ENCODE peak calls at places on chromosome 3, in ten cellular contexts. One of them, this sample, is unnamed.

GRCh38 chr3:181354140-181354539 is 357.6 kb upstream of the SOX2 start:
- DNase-seq in mesendoderm: no peak
- DNase-seq in body of pancreas: no peak
- DNase-seq in tibial nerve: no peak
- DNase-seq in fibroblast of lung: no peak
- DNase-seq in SK-N-SH: no peak
- DNase-seq in tibial artery: no peak
- DNase-seq in keratinocyte: no peak
- DNase-seq in PC-3: no peak
- DNase-seq in lower lobe of right lung: no peak
- DNase-seq in this sample: no peak

GRCh38 chr3:133693821-133694220 is 32.1 kb upstream of the TOPBP1 start:
- DNase-seq in fibroblast of lung: no peak
- DNase-seq in keratinocyte: no peak
- DNase-seq in lower lobe of right lung: no peak
- DNase-seq in tibial nerve: no peak
- DNase-seq in PC-3: no peak
- DNase-seq in tibial artery: no peak
- DNase-seq in mesendoderm: no peak
- DNase-seq in SK-N-SH: no peak
- DNase-seq in body of pancreas: no peak
- DNase-seq in this sample: no peak

GRCh38 chr3:69370156-69370944 is 15.5 kb downstream of the FRMD4B start:
- DNase-seq in tibial artery: peak; percentile 83
- DNase-seq in SK-N-SH: no peak
- DNase-seq in PC-3: peak; percentile 23
- DNase-seq in tibial nerve: no peak
- DNase-seq in keratinocyte: no peak
- DNase-seq in fibroblast of lung: no peak
- DNase-seq in mesendoderm: no peak
- DNase-seq in body of pancreas: peak; percentile 49
- DNase-seq in lower lobe of right lung: peak; percentile 89
- DNase-seq in this sample: peak; percentile 90

GRCh38 chr3:103977417-103977816 is 1389.3 kb upstream of the ALCAM start:
- DNase-seq in lower lobe of right lung: no peak
- DNase-seq in PC-3: no peak
- DNase-seq in body of pancreas: no peak
- DNase-seq in tibial nerve: no peak
- DNase-seq in keratinocyte: no peak
- DNase-seq in tibial artery: no peak
- DNase-seq in SK-N-SH: no peak
- DNase-seq in fibroblast of lung: no peak
- DNase-seq in mesendoderm: no peak
- DNase-seq in this sample: no peak

GRCh38 chr3:38247366-38248035 is 18.1 kb upstream of the SLC22A13 start:
- DNase-seq in tibial nerve: no peak
- DNase-seq in tibial artery: no peak
- DNase-seq in mesendoderm: peak; percentile 62
- DNase-seq in SK-N-SH: no peak
- DNase-seq in fibroblast of lung: peak; percentile 94
- DNase-seq in keratinocyte: peak; percentile 53
- DNase-seq in body of pancreas: no peak
- DNase-seq in lower lobe of right lung: no peak
- DNase-seq in PC-3: peak; percentile 95
- DNase-seq in this sample: no peak

GRCh38 chr3:128487813-128488635 is 5.0 kb downstream of the GATA2 start:
- DNase-seq in body of pancreas: peak; percentile 89
- DNase-seq in fibroblast of lung: peak; percentile 91
- DNase-seq in mesendoderm: peak; percentile 94
- DNase-seq in SK-N-SH: peak; percentile 82
- DNase-seq in tibial nerve: no peak
- DNase-seq in tibial artery: peak; percentile 76
- DNase-seq in keratinocyte: no peak
- DNase-seq in lower lobe of right lung: peak; percentile 77
- DNase-seq in PC-3: peak; percentile 83
- DNase-seq in this sample: peak; percentile 71

GRCh38 chr3:135803291-135803690 is 162.2 kb upstream of the PPP2R3A start:
- DNase-seq in mesendoderm: peak; percentile 7
- DNase-seq in body of pancreas: no peak
- DNase-seq in PC-3: no peak
- DNase-seq in SK-N-SH: no peak
- DNase-seq in lower lobe of right lung: no peak
- DNase-seq in tibial artery: no peak
- DNase-seq in fibroblast of lung: peak; percentile 5
- DNase-seq in tibial nerve: no peak
- DNase-seq in keratinocyte: no peak
- DNase-seq in this sample: no peak

GRCh38 chr3:34260991-34261365 is 462.5 kb downstream of the PDCD6IP start:
- DNase-seq in PC-3: no peak
- DNase-seq in SK-N-SH: no peak
- DNase-seq in tibial artery: no peak
- DNase-seq in lower lobe of right lung: no peak
- DNase-seq in body of pancreas: no peak
- DNase-seq in tibial nerve: no peak
- DNase-seq in keratinocyte: no peak
- DNase-seq in fibroblast of lung: peak; percentile 24
- DNase-seq in mesendoderm: no peak
- DNase-seq in this sample: no peak

GRCh38 chr3:160577551-160578195 is 12.3 kb upstream of the KPNA4 start:
- DNase-seq in body of pancreas: peak; percentile 31
- DNase-seq in keratinocyte: no peak
- DNase-seq in fibroblast of lung: peak; percentile 52
- DNase-seq in tibial artery: no peak
- DNase-seq in SK-N-SH: no peak
- DNase-seq in PC-3: peak; percentile 85
- DNase-seq in mesendoderm: peak; percentile 61
- DNase-seq in tibial nerve: no peak
- DNase-seq in lower lobe of right lung: no peak
- DNase-seq in this sample: no peak

GRCh38 chr3:15164356-15164755 is 41.7 kb upstream of the CAPN7 start:
- DNase-seq in keratinocyte: no peak
- DNase-seq in mesendoderm: no peak
- DNase-seq in tibial artery: no peak
- DNase-seq in fibroblast of lung: no peak
- DNase-seq in tibial nerve: no peak
- DNase-seq in PC-3: no peak
- DNase-seq in lower lobe of right lung: no peak
- DNase-seq in SK-N-SH: no peak
- DNase-seq in body of pancreas: no peak
- DNase-seq in this sample: no peak

GRCh38 chr3:131218196-131218595 is 163.4 kb upstream of the NUDT16 start:
- DNase-seq in lower lobe of right lung: no peak
- DNase-seq in mesendoderm: no peak
- DNase-seq in PC-3: peak; percentile 58
- DNase-seq in tibial artery: no peak
- DNase-seq in body of pancreas: no peak
- DNase-seq in keratinocyte: no peak
- DNase-seq in tibial nerve: no peak
- DNase-seq in SK-N-SH: no peak
- DNase-seq in fibroblast of lung: peak; percentile 95
- DNase-seq in this sample: no peak

DNA sequence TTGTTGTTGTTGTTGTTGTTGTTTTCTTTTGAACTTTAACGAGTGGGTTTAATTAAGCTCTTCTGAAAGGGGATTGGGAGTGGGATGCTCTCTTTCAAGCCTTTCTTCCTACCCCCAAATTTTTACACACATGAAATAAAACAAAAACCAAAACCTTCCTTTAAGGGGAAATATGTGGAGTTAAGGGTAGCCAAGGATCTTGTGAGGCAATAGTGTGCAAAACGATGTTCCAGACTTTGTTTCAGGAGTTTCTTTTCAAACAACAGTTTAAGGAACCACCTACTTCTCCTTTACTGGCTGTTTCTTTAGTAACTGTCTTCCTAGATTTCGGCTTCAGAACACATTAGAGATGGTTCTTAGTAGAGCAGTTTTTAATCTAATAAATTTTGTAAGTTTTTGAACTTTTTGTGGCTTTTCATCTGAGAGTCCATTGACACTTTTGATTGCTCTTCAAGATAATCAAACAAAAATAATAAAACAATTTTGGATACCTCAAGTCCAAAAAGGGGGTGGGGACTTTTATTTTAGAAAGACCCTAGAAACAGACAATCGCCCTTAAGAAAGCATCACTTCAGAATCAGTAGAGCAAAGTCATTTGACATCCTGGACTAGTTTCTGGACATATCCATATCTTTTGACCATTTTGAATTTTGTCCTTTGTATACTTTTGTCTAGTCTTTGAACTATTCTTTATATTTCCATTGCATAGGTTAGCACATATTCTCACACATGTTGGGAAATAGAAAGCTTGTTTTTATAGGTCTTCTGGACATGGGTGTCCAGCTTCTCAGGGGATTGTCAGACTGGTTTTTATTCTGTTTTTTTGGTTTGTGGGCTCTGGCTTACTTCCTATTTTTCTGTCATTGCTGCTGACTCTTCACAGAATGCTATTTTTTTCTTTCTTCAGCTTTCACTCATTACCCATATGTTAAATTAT is 6.0 kb downstream of the DIPK2A start:
- DNase-seq in body of pancreas: no peak
- DNase-seq in tibial nerve: no peak
- DNase-seq in lower lobe of right lung: no peak
- DNase-seq in fibroblast of lung: no peak
- DNase-seq in mesendoderm: no peak
- DNase-seq in tibial artery: no peak
- DNase-seq in keratinocyte: no peak
- DNase-seq in PC-3: peak; percentile 21
- DNase-seq in SK-N-SH: no peak
- DNase-seq in this sample: no peak
- H3K27ac ChIP-seq in body of pancreas: no peak overlapping the region
- H3K27ac ChIP-seq in tibial nerve: peak overlapping the region; percentile 63
- H3K27ac ChIP-seq in lower lobe of right lung: peak overlapping the region; percentile 28
- H3K27ac ChIP-seq in fibroblast of lung: peak overlapping the region; percentile 3
- H3K27ac ChIP-seq in mesendoderm: no peak overlapping the region
- H3K27ac ChIP-seq in tibial artery: peak overlapping the region; percentile 62
- H3K27ac ChIP-seq in keratinocyte: no peak overlapping the region
- H3K27ac ChIP-seq in PC-3: no peak overlapping the region
- H3K27ac ChIP-seq in SK-N-SH: no peak overlapping the region
- H3K27ac ChIP-seq in this sample: peak overlapping the region; percentile 52

DNA sequence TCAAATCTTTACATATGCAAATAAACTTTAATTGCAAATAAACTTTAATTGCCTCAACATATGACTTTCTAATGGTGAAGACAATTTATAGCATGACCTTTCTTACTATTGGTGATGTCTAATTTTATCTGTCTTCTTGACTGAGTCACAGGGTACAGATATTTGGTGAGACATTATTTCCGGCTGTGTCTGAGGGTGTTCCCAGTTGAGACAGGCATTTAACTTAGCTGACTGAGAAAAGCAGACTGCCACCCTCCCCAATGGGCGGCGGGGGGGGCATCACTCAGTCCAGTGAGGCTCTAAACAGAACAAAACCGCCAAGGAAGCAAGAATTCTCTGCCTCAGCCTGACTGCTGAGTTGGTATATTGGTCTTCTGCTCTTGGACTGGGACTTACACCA is 160.0 kb downstream of the TBL1XR1 start:
- DNase-seq in lower lobe of right lung: no peak
- DNase-seq in keratinocyte: no peak
- DNase-seq in tibial nerve: no peak
- DNase-seq in tibial artery: no peak
- DNase-seq in SK-N-SH: no peak
- DNase-seq in PC-3: no peak
- DNase-seq in body of pancreas: no peak
- DNase-seq in mesendoderm: no peak
- DNase-seq in fibroblast of lung: peak; percentile 49
- DNase-seq in this sample: no peak
- H3K36me3 ChIP-seq in lower lobe of right lung: peaks cover 53% of the 10 kb centered on the region
- H3K36me3 ChIP-seq in keratinocyte: peaks cover 15% of the 10 kb centered on the region
- H3K36me3 ChIP-seq in tibial nerve: no peaks in the 10 kb centered on the region
- H3K36me3 ChIP-seq in tibial artery: peaks cover 43% of the 10 kb centered on the region
- H3K36me3 ChIP-seq in SK-N-SH: peaks cover 69% of the 10 kb centered on the region
- H3K36me3 ChIP-seq in PC-3: peaks cover 35% of the 10 kb centered on the region
- H3K36me3 ChIP-seq in body of pancreas: no peaks in the 10 kb centered on the region
- H3K36me3 ChIP-seq in mesendoderm: peaks cover 7% of the 10 kb centered on the region
- H3K36me3 ChIP-seq in fibroblast of lung: peaks cover 12% of the 10 kb centered on the region
- H3K36me3 ChIP-seq in this sample: no peaks in the 10 kb centered on the region

DNA sequence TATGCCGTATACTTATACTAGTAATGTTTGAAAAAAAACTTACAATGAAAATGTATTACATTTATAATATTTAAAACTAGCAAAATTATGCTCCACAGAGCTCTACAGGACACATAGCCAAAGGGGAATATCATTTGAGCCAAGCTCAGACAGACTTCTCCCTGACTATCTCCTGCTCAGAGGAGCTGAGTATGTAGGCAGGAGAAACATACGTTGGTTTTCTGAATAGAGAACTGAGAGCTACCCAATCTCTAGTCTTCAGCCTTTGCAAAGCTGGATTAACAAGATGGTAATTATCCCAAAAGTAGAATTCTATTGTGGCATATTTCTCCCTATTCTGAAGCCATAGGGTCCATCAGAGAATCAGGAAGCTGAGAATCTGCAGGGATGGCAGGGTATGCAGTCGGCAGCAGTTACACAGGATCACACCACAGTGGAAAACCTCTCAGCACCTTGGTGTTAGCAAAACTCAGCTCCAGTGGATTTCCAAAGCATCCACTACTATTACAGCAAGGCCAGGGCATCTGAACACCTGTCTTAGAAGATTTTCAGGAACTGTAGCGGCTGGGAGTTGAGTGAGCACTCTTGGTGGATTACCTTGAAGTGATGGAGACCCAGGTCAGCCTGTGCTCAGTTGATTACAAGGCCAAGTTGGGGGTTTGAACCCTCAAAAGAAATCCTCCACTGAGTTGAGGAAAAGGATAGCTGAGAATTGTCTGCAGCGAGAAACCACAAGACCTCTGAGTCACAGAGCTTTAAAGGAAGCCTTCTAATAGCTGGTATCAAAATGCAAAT is 30.1 kb downstream of the GPR15 start:
- DNase-seq in body of pancreas: no peak
- DNase-seq in tibial artery: no peak
- DNase-seq in mesendoderm: no peak
- DNase-seq in PC-3: peak; percentile 50
- DNase-seq in tibial nerve: no peak
- DNase-seq in lower lobe of right lung: no peak
- DNase-seq in SK-N-SH: no peak
- DNase-seq in fibroblast of lung: peak; percentile 53
- DNase-seq in keratinocyte: no peak
- DNase-seq in this sample: no peak
- H3K27ac ChIP-seq in body of pancreas: no peak overlapping the region
- H3K27ac ChIP-seq in tibial artery: no peak overlapping the region
- H3K27ac ChIP-seq in mesendoderm: no peak overlapping the region
- H3K27ac ChIP-seq in PC-3: peak overlapping the region; percentile 27
- H3K27ac ChIP-seq in tibial nerve: no peak overlapping the region
- H3K27ac ChIP-seq in lower lobe of right lung: no peak overlapping the region
- H3K27ac ChIP-seq in SK-N-SH: no peak overlapping the region
- H3K27ac ChIP-seq in fibroblast of lung: no peak overlapping the region
- H3K27ac ChIP-seq in keratinocyte: no peak overlapping the region
- H3K27ac ChIP-seq in this sample: no peak overlapping the region

DNA sequence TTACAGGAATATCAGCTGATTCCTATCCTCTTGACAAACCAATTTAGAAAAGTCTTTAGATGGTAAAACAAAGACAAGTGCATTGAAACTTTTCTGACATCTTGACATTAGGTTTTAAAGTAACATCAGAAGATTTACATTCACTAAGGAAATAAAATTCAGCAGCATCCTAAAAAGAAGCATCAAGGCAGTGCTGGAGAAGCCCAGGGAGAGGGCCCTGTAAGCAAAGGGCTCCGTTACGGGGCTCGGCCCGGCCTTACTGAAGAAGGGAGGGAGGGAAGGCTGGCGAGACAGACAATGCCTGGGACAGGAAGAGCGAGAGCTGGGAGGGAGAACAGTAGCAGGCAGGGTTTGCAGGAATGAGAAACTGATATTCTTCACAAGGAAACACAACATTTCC is 39.3 kb downstream of the RUBCN start:
- DNase-seq in tibial nerve: no peak
- DNase-seq in body of pancreas: no peak
- DNase-seq in mesendoderm: no peak
- DNase-seq in fibroblast of lung: no peak
- DNase-seq in tibial artery: no peak
- DNase-seq in lower lobe of right lung: no peak
- DNase-seq in PC-3: no peak
- DNase-seq in SK-N-SH: no peak
- DNase-seq in keratinocyte: no peak
- DNase-seq in this sample: no peak
- H3K36me3 ChIP-seq in tibial nerve: peaks cover 28% of the 10 kb centered on the region
- H3K36me3 ChIP-seq in body of pancreas: no peaks in the 10 kb centered on the region
- H3K36me3 ChIP-seq in mesendoderm: peaks cover 2% of the 10 kb centered on the region
- H3K36me3 ChIP-seq in fibroblast of lung: peaks cover 17% of the 10 kb centered on the region
- H3K36me3 ChIP-seq in tibial artery: peaks cover 74% of the 10 kb centered on the region
- H3K36me3 ChIP-seq in lower lobe of right lung: peaks cover 93% of the 10 kb centered on the region
- H3K36me3 ChIP-seq in PC-3: peaks cover 39% of the 10 kb centered on the region
- H3K36me3 ChIP-seq in SK-N-SH: peaks cover 56% of the 10 kb centered on the region
- H3K36me3 ChIP-seq in keratinocyte: peaks cover 45% of the 10 kb centered on the region
- H3K36me3 ChIP-seq in this sample: peaks cover 99% of the 10 kb centered on the region

This sample was measured in left lung.